ENCODE peak calls at places on chromosomes 11 and 22, in five cellular contexts. X is left lung, B is neural crest cell, Q is NB4, I is AG09319. R is an unnamed sample.

GRCh38 chr22:24423519-24424000 is 3.8 kb upstream of the ADORA2A start:
- DNase-seq in I (no peak), Q (peak; percentile 66), B (peak; percentile 70), X (peak; percentile 96), R (no peak)

GRCh38 chr11:67370351-67371076 is 2.9 kb downstream of the CLCF1 start:
- DNase-seq in Q (no peak), X (no peak), B (no peak), I (peak; percentile 77), R (no peak)

GRCh38 chr11:108496643-108497256 is 1.4 kb downstream of the POGLUT3 start:
- DNase-seq in Q (peak; percentile 10), X (no peak), I (no peak), B (no peak), R (no peak)

GRCh38 chr11:111785886-111786412 is 19.8 kb upstream of the PPP2R1B start:
- DNase-seq in B (no peak), I (no peak), Q (no peak), X (no peak), R (no peak)

GRCh38 chr22:36442506-36443197 is 38.8 kb downstream of the TXN2 start:
- DNase-seq in B (no peak), Q (no peak), X (no peak), I (no peak), R (no peak)

GRCh38 chr11:5596611-5597201 is at the start of gene TRIM6:
- DNase-seq in X (peak; percentile 88), B (peak; percentile 25), Q (peak; percentile 44), I (no peak), R (peak; percentile 33)

GRCh38 chr11:1269957-1270356 is 39.5 kb downstream of the TOLLIP start:
- DNase-seq in I (no peak), Q (no peak), X (peak; percentile 31), B (no peak), R (no peak)

GRCh38 chr11:27233654-27234042 is 129.4 kb downstream of the CCDC34 start:
- DNase-seq in X (no peak), Q (peak; percentile 65), I (no peak), B (no peak), R (no peak)

GRCh38 chr11:78313181-78313788 is 104.3 kb downstream of the GAB2 start:
- DNase-seq in X (no peak), B (no peak), Q (no peak), I (peak; percentile 44), R (no peak)

GRCh38 chr11:19321351-19321750 is 80.6 kb upstream of the E2F8 start:
- DNase-seq in Q (no peak), I (no peak), B (no peak), X (no peak), R (no peak)

GRCh38 chr22:24566899-24567511 is 11.2 kb downstream of the SNRPD3 start:
- DNase-seq in B (no peak), I (no peak), Q (no peak), X (no peak), R (no peak)

GRCh38 chr11:14376920-14377319 is 17.9 kb upstream of the RRAS2 start:
- DNase-seq in Q (no peak), B (no peak), I (no peak), X (no peak), R (no peak)

GRCh38 chr11:64028398-64029115 is 7.2 kb upstream of the FLRT1 start:
- DNase-seq in Q (no peak), B (peak; percentile 76), X (no peak), I (no peak), R (no peak)

GRCh38 chr11:71212871-71213559 is 39.4 kb downstream of the SHANK2 start:
- DNase-seq in B (no peak), I (no peak), Q (no peak), X (no peak), R (no peak)

GRCh38 chr22:24483966-24484545 is 11.1 kb upstream of the UPB1 start:
- DNase-seq in B (no peak), X (no peak), I (no peak), Q (no peak), R (no peak)

GRCh38 chr11:134819026-134819425 is 407.0 kb upstream of the B3GAT1 start:
- DNase-seq in Q (no peak), B (no peak), I (no peak), X (no peak), R (no peak)
- TF ChIP-seq CTCF in Q (peak; percentile 22), B (peak; percentile 31), I (no peak), X (no peak), R (no peak)

GRCh38 chr11:119147604-119148333 is 1.1 kb upstream of the ABCG4 start:
- DNase-seq in I (no peak), X (no peak), B (no peak), Q (peak; percentile 36), R (no peak)

GRCh38 chr11:119148855-119149370 is at the start of gene ABCG4:
- DNase-seq in I (no peak), Q (peak; percentile 45), B (peak; percentile 31), X (peak; percentile 85), R (no peak)

GRCh38 chr11:119149371-119150275 is 771 bp downstream of the ABCG4 start:
- DNase-seq in I (no peak), B (peak; percentile 24), Q (peak; percentile 72), X (no peak), R (no peak)

DNA sequence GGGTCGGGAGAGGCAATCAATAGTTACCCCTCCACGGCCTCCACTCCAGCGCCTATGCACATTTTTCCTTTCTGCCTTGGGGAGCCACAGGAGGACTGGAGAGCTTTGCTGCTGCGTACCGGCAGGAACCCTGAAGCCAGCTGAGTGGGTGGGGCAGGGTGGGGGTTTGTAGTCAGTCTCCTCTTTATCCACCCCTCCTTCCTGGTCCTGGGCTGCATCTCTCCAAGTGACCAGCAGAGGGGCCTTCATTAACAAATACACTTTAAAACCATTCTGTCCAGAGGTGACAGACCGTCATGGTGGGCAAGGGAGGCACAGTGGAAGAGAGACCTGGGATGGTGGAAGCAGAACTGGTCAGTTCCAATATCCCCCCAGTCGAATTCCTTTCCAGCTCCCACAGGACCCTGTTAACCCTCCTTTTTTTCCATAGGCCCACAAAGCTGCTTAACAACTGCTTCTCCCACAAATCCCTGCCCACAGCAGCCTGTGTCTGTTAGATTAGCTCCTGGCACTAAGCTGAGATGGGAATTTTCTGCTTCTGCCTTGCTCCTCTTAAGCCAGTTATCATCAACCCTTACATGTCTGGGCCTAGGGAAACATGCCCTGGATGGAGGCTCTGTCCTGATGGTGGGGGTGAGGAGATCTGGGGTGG is 3.9 kb upstream of the ABCG4 start:
- DNase-seq in X (no peak), I (no peak), Q (peak; percentile 83), B (peak; percentile 62), R (peak; percentile 41)
- TF ChIP-seq CTCF in X (peak; percentile 61), I (peak; percentile 68), Q (peak; percentile 73), B (peak; percentile 73), R (peak; percentile 5)

GRCh38 chr22:44369241-44369652 is 56.5 kb upstream of the SHISAL1 start:
- DNase-seq in Q (no peak), B (no peak), I (no peak), X (peak; percentile 68), R (no peak)
- TF ChIP-seq CTCF in Q (peak; percentile 35), B (peak; percentile 38), I (no peak), X (no peak), R (no peak)

DNA sequence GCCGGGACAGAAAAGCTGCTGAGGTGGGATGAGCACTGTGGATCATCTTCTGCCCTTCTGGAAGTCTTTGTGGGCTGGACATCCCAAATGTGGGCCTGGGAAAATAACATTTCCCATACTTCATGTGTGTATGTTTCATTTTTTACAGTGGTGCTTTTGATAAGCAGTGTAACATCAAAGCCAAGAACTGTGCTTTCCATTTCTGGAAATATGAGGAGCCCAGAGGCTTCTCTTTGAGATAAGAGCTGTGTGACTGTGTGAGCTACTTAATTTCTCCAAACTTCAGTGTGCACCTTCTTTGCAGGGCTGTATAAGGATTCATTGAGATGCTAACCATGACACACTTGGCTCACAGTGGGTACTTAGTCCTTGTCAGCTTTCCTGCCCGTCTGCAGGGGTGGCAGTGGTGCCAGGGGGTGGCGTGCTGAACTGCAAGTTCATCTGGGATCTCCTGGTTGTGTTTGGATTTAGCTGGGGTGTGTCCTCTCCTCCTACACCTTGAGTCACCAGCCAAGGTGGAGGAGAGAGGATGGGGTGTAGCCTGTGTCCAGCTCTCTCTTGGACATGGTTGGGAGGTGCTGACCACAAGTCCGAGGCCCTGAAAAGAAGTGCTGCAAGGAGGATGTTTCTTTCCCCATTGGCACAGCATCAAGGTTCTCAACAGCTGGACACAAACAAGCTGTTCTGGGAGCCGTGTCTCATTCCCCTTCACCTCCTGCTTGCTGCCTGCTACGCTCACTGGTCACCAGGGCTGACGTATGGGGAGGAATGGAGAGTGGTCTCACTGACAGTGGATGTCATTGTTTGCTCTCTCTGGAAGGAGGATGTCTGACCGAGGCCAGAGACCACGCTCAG is 139.4 kb downstream of the TEAD1 start:
- DNase-seq in B (no peak), I (no peak), Q (no peak), X (peak; percentile 61), R (no peak)
- TF ChIP-seq CTCF in B (no peak), I (no peak), Q (no peak), X (no peak), R (no peak)

GRCh38 chr11:73359341-73359740 is 16.9 kb upstream of the RELT start:
- DNase-seq in B (no peak), Q (no peak), I (no peak), X (no peak), R (no peak)

GRCh38 chr11:73358071-73358470 is 18.1 kb upstream of the RELT start:
- DNase-seq in I (no peak), B (no peak), Q (no peak), X (no peak), R (no peak)

GRCh38 chr11:73360743-73361369 is 15.3 kb upstream of the RELT start:
- DNase-seq in B (no peak), X (no peak), I (no peak), Q (no peak), R (no peak)

GRCh38 chr11:73361953-73362776 is 14.0 kb upstream of the RELT start:
- DNase-seq in X (no peak), Q (no peak), B (no peak), I (no peak), R (no peak)

GRCh38 chr11:73359930-73360742 is 16.1 kb upstream of the RELT start:
- DNase-seq in B (peak; percentile 45), I (no peak), Q (peak; percentile 59), X (no peak), R (no peak)
- TF ChIP-seq CTCF in B (peak; percentile 60), I (peak; percentile 38), Q (peak; percentile 83), X (no peak), R (no peak)

R was measured in omental fat pad.